ENCODE peak calls at places on chromosomes 1 and 21, in eight cellular contexts. One of them, this sample, is unnamed.

GRCh38 chr21:32612075-32612998 is at the start of gene CFAP298:
- DNase-seq in GM13976: peak
- DNase-seq in thyroid gland: peak
- DNase-seq in fibroblast of mammary gland: peak
- DNase-seq in kidney epithelial cell: peak
- DNase-seq in dorsolateral prefrontal cortex: peak
- DNase-seq in esophagus squamous epithelium: peak
- DNase-seq in CD8-positive, alpha-beta T cell: peak
- DNase-seq in this sample: peak

GRCh38 chr1:77539510-77540142 is 142.8 kb downstream of the ZZZ3 start:
- DNase-seq in GM13976: no peak
- DNase-seq in thyroid gland: peak
- DNase-seq in fibroblast of mammary gland: peak
- DNase-seq in kidney epithelial cell: peak
- DNase-seq in dorsolateral prefrontal cortex: no peak
- DNase-seq in esophagus squamous epithelium: no peak
- DNase-seq in CD8-positive, alpha-beta T cell: no peak
- DNase-seq in this sample: no peak

GRCh38 chr21:44816761-44817505 is 929 bp downstream of the SUMO3 start:
- DNase-seq in GM13976: no peak
- DNase-seq in thyroid gland: no peak
- DNase-seq in fibroblast of mammary gland: no peak
- DNase-seq in kidney epithelial cell: no peak
- DNase-seq in dorsolateral prefrontal cortex: no peak
- DNase-seq in esophagus squamous epithelium: no peak
- DNase-seq in CD8-positive, alpha-beta T cell: no peak
- DNase-seq in this sample: no peak

GRCh38 chr21:31623664-31624063 is 35.8 kb upstream of the SOD1 start:
- DNase-seq in GM13976: peak
- DNase-seq in thyroid gland: no peak
- DNase-seq in fibroblast of mammary gland: no peak
- DNase-seq in kidney epithelial cell: no peak
- DNase-seq in dorsolateral prefrontal cortex: no peak
- DNase-seq in esophagus squamous epithelium: no peak
- DNase-seq in CD8-positive, alpha-beta T cell: no peak
- DNase-seq in this sample: no peak

GRCh38 chr1:34696230-34696629 is 58.6 kb upstream of the GJB5 start:
- DNase-seq in GM13976: no peak
- DNase-seq in thyroid gland: no peak
- DNase-seq in fibroblast of mammary gland: peak
- DNase-seq in kidney epithelial cell: no peak
- DNase-seq in dorsolateral prefrontal cortex: no peak
- DNase-seq in esophagus squamous epithelium: no peak
- DNase-seq in CD8-positive, alpha-beta T cell: no peak
- DNase-seq in this sample: no peak

GRCh38 chr1:21857142-21857839 is 45.2 kb downstream of the LDLRAD2 start:
- DNase-seq in GM13976: no peak
- DNase-seq in thyroid gland: no peak
- DNase-seq in fibroblast of mammary gland: peak
- DNase-seq in kidney epithelial cell: no peak
- DNase-seq in dorsolateral prefrontal cortex: no peak
- DNase-seq in esophagus squamous epithelium: no peak
- DNase-seq in CD8-positive, alpha-beta T cell: no peak
- DNase-seq in this sample: no peak

GRCh38 chr1:27117733-27118439 is 37.0 kb downstream of the SLC9A1 start:
- DNase-seq in GM13976: no peak
- DNase-seq in thyroid gland: peak
- DNase-seq in fibroblast of mammary gland: peak
- DNase-seq in kidney epithelial cell: no peak
- DNase-seq in dorsolateral prefrontal cortex: no peak
- DNase-seq in esophagus squamous epithelium: no peak
- DNase-seq in CD8-positive, alpha-beta T cell: no peak
- DNase-seq in this sample: no peak

GRCh38 chr1:233518344-233518743 is 95.6 kb upstream of the KCNK1 start:
- DNase-seq in GM13976: peak
- DNase-seq in thyroid gland: no peak
- DNase-seq in fibroblast of mammary gland: peak
- DNase-seq in kidney epithelial cell: no peak
- DNase-seq in dorsolateral prefrontal cortex: no peak
- DNase-seq in esophagus squamous epithelium: no peak
- DNase-seq in CD8-positive, alpha-beta T cell: no peak
- DNase-seq in this sample: no peak

GRCh38 chr1:94892604-94893280 is 34.2 kb downstream of the CNN3 start:
- DNase-seq in GM13976: no peak
- DNase-seq in thyroid gland: no peak
- DNase-seq in fibroblast of mammary gland: no peak
- DNase-seq in kidney epithelial cell: no peak
- DNase-seq in dorsolateral prefrontal cortex: no peak
- DNase-seq in esophagus squamous epithelium: no peak
- DNase-seq in CD8-positive, alpha-beta T cell: no peak
- DNase-seq in this sample: no peak

GRCh38 chr1:235649722-235650163 is at the start of gene GNG4:
- DNase-seq in GM13976: no peak
- DNase-seq in thyroid gland: no peak
- DNase-seq in fibroblast of mammary gland: no peak
- DNase-seq in kidney epithelial cell: no peak
- DNase-seq in dorsolateral prefrontal cortex: no peak
- DNase-seq in esophagus squamous epithelium: no peak
- DNase-seq in CD8-positive, alpha-beta T cell: no peak
- DNase-seq in this sample: peak

GRCh38 chr1:119420638-119421037 is 5.7 kb downstream of the HSD3B2 start:
- DNase-seq in GM13976: no peak
- DNase-seq in thyroid gland: no peak
- DNase-seq in fibroblast of mammary gland: no peak
- DNase-seq in kidney epithelial cell: no peak
- DNase-seq in dorsolateral prefrontal cortex: no peak
- DNase-seq in esophagus squamous epithelium: no peak
- DNase-seq in CD8-positive, alpha-beta T cell: no peak
- DNase-seq in this sample: no peak

GRCh38 chr1:77316006-77316405 is 34.2 kb downstream of the AK5 start:
- DNase-seq in GM13976: no peak
- DNase-seq in thyroid gland: no peak
- DNase-seq in fibroblast of mammary gland: peak
- DNase-seq in kidney epithelial cell: peak
- DNase-seq in dorsolateral prefrontal cortex: no peak
- DNase-seq in esophagus squamous epithelium: no peak
- DNase-seq in CD8-positive, alpha-beta T cell: no peak
- DNase-seq in this sample: no peak

GRCh38 chr1:53704304-53704703 is 34.7 kb downstream of the GLIS1 start:
- DNase-seq in GM13976: no peak
- DNase-seq in thyroid gland: no peak
- DNase-seq in fibroblast of mammary gland: no peak
- DNase-seq in kidney epithelial cell: no peak
- DNase-seq in dorsolateral prefrontal cortex: no peak
- DNase-seq in esophagus squamous epithelium: no peak
- DNase-seq in CD8-positive, alpha-beta T cell: no peak
- DNase-seq in this sample: no peak

GRCh38 chr21:37145635-37146111 is 72.6 kb downstream of the TTC3 start:
- DNase-seq in GM13976: no peak
- DNase-seq in thyroid gland: no peak
- DNase-seq in fibroblast of mammary gland: peak
- DNase-seq in kidney epithelial cell: peak
- DNase-seq in dorsolateral prefrontal cortex: no peak
- DNase-seq in esophagus squamous epithelium: no peak
- DNase-seq in CD8-positive, alpha-beta T cell: no peak
- DNase-seq in this sample: no peak

GRCh38 chr1:16178596-16179497 is 23.0 kb upstream of the EPHA2 start:
- DNase-seq in GM13976: no peak
- DNase-seq in thyroid gland: no peak
- DNase-seq in fibroblast of mammary gland: no peak
- DNase-seq in kidney epithelial cell: no peak
- DNase-seq in dorsolateral prefrontal cortex: no peak
- DNase-seq in esophagus squamous epithelium: no peak
- DNase-seq in CD8-positive, alpha-beta T cell: no peak
- DNase-seq in this sample: no peak

GRCh38 chr1:54601730-54602129 is 21.6 kb downstream of the FAM151A start:
- DNase-seq in GM13976: no peak
- DNase-seq in thyroid gland: no peak
- DNase-seq in fibroblast of mammary gland: no peak
- DNase-seq in kidney epithelial cell: no peak
- DNase-seq in dorsolateral prefrontal cortex: no peak
- DNase-seq in esophagus squamous epithelium: no peak
- DNase-seq in CD8-positive, alpha-beta T cell: no peak
- DNase-seq in this sample: no peak

GRCh38 chr1:923991-924618 is 382 bp downstream of the SAMD11 start:
- DNase-seq in GM13976: no peak
- DNase-seq in thyroid gland: no peak
- DNase-seq in fibroblast of mammary gland: no peak
- DNase-seq in kidney epithelial cell: no peak
- DNase-seq in dorsolateral prefrontal cortex: no peak
- DNase-seq in esophagus squamous epithelium: no peak
- DNase-seq in CD8-positive, alpha-beta T cell: no peak
- DNase-seq in this sample: no peak

GRCh38 chr1:80918365-80918764 is 882.4 kb upstream of the ADGRL2 start:
- DNase-seq in GM13976: no peak
- DNase-seq in thyroid gland: no peak
- DNase-seq in fibroblast of mammary gland: peak
- DNase-seq in kidney epithelial cell: no peak
- DNase-seq in dorsolateral prefrontal cortex: no peak
- DNase-seq in esophagus squamous epithelium: no peak
- DNase-seq in CD8-positive, alpha-beta T cell: no peak
- DNase-seq in this sample: no peak

GRCh38 chr1:216750031-216750627 is 26.9 kb upstream of the ESRRG start:
- DNase-seq in GM13976: no peak
- DNase-seq in thyroid gland: peak
- DNase-seq in fibroblast of mammary gland: peak
- DNase-seq in kidney epithelial cell: peak
- DNase-seq in dorsolateral prefrontal cortex: no peak
- DNase-seq in esophagus squamous epithelium: no peak
- DNase-seq in CD8-positive, alpha-beta T cell: no peak
- DNase-seq in this sample: no peak

GRCh38 chr1:115781830-115782229 is 13.3 kb upstream of the CASQ2 start:
- DNase-seq in GM13976: no peak
- DNase-seq in thyroid gland: no peak
- DNase-seq in fibroblast of mammary gland: no peak
- DNase-seq in kidney epithelial cell: no peak
- DNase-seq in dorsolateral prefrontal cortex: no peak
- DNase-seq in esophagus squamous epithelium: no peak
- DNase-seq in CD8-positive, alpha-beta T cell: no peak
- DNase-seq in this sample: no peak

GRCh38 chr1:227372662-227373061 is 54.4 kb upstream of the CDC42BPA start:
- DNase-seq in GM13976: no peak
- DNase-seq in thyroid gland: no peak
- DNase-seq in fibroblast of mammary gland: peak
- DNase-seq in kidney epithelial cell: no peak
- DNase-seq in dorsolateral prefrontal cortex: no peak
- DNase-seq in esophagus squamous epithelium: no peak
- DNase-seq in CD8-positive, alpha-beta T cell: no peak
- DNase-seq in this sample: no peak

GRCh38 chr1:48718116-48718630 is 58.5 kb downstream of the BEND5 start:
- DNase-seq in GM13976: no peak
- DNase-seq in thyroid gland: no peak
- DNase-seq in fibroblast of mammary gland: no peak
- DNase-seq in kidney epithelial cell: no peak
- DNase-seq in dorsolateral prefrontal cortex: no peak
- DNase-seq in esophagus squamous epithelium: no peak
- DNase-seq in CD8-positive, alpha-beta T cell: no peak
- DNase-seq in this sample: no peak
- TF ChIP-seq CTCF in GM13976: peak
- TF ChIP-seq CTCF in thyroid gland: no peak
- TF ChIP-seq CTCF in fibroblast of mammary gland: no peak
- TF ChIP-seq CTCF in kidney epithelial cell: no peak
- TF ChIP-seq CTCF in dorsolateral prefrontal cortex: no peak
- TF ChIP-seq CTCF in esophagus squamous epithelium: no peak
- TF ChIP-seq CTCF in CD8-positive, alpha-beta T cell: no peak
- TF ChIP-seq CTCF in this sample: no peak

DNA sequence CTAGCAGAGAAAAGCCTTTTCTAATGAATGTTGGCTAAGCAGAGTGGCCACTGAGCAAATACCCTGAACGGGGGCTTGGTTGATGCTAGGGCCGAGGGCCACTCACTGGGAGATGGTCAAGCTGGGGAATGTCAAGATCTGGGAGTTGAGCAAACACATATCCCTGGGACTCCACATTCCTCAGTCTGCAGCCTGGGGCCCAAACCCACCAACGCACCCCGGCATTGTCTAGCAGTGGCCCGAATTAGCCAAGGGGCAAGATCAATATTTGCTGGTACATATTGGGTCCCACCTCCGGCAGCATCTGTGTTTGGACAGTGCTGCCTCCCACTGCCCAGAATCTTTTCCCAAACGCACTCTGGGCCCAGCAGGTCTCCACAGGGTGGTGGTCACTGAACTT is 144.1 kb downstream of the TRABD2B start:
- DNase-seq in GM13976: no peak
- DNase-seq in thyroid gland: no peak
- DNase-seq in fibroblast of mammary gland: no peak
- DNase-seq in kidney epithelial cell: no peak
- DNase-seq in dorsolateral prefrontal cortex: no peak
- DNase-seq in esophagus squamous epithelium: no peak
- DNase-seq in CD8-positive, alpha-beta T cell: no peak
- DNase-seq in this sample: no peak
- TF ChIP-seq CTCF in GM13976: no peak
- TF ChIP-seq CTCF in thyroid gland: no peak
- TF ChIP-seq CTCF in fibroblast of mammary gland: no peak
- TF ChIP-seq CTCF in kidney epithelial cell: no peak
- TF ChIP-seq CTCF in dorsolateral prefrontal cortex: no peak
- TF ChIP-seq CTCF in esophagus squamous epithelium: no peak
- TF ChIP-seq CTCF in CD8-positive, alpha-beta T cell: no peak
- TF ChIP-seq CTCF in this sample: no peak

DNA sequence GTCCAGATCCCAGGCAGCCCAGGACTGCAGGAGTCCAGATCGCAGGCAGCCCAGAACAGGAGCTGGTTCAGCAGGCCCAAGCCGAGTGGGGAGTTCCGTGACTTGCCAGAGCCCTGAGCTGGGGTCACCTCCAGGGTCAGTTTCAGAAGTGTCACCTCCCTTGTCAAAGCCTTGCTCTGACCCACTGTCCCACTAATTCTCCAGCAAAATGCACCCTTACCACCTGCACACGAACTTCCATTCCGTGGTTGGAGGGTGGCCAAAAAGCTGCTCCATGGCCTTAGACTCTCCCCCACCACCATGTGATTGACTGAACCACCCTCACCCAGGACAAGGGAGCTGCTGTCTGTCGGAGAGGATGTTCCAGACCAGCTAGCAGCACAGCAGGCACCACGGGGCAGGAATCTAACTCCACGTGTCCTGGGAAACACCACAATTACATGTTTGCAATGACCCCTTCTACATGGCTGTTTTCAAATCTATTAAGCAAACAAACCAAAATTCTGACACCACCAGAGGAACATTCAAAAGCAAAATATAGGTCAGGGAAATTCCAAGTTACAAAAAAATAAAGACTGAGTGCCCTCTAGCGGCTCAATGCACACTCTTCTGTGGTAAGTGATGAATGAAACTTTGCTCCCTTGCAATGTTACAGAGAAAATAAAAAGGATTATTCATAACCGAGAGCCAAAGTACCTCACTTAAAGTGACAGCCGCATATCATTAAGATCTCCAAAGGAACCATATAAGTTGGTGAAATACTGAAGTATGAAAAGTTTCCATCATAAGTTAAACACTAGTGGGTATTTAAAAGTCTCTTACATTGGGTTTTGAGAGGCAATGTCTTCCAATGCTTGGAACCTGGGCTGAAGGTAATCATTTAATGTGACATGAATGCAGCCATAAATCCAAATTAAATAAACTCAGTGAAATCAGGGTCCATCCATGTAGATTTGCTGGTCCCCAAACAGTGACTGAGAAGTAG is 76.3 kb downstream of the NPHP4 start:
- DNase-seq in GM13976: peak
- DNase-seq in thyroid gland: peak
- DNase-seq in fibroblast of mammary gland: peak
- DNase-seq in kidney epithelial cell: no peak
- DNase-seq in dorsolateral prefrontal cortex: no peak
- DNase-seq in esophagus squamous epithelium: no peak
- DNase-seq in CD8-positive, alpha-beta T cell: no peak
- DNase-seq in this sample: no peak
- TF ChIP-seq CTCF in GM13976: peak
- TF ChIP-seq CTCF in thyroid gland: no peak
- TF ChIP-seq CTCF in fibroblast of mammary gland: peak
- TF ChIP-seq CTCF in kidney epithelial cell: peak
- TF ChIP-seq CTCF in dorsolateral prefrontal cortex: peak
- TF ChIP-seq CTCF in esophagus squamous epithelium: peak
- TF ChIP-seq CTCF in CD8-positive, alpha-beta T cell: peak
- TF ChIP-seq CTCF in this sample: no peak

GRCh38 chr1:152654110-152654509 is 9.1 kb upstream of the LCE2D start:
- DNase-seq in GM13976: peak
- DNase-seq in thyroid gland: peak
- DNase-seq in fibroblast of mammary gland: peak
- DNase-seq in kidney epithelial cell: peak
- DNase-seq in dorsolateral prefrontal cortex: peak
- DNase-seq in esophagus squamous epithelium: no peak
- DNase-seq in CD8-positive, alpha-beta T cell: peak
- DNase-seq in this sample: no peak
- TF ChIP-seq CTCF in GM13976: peak
- TF ChIP-seq CTCF in thyroid gland: no peak
- TF ChIP-seq CTCF in fibroblast of mammary gland: peak
- TF ChIP-seq CTCF in kidney epithelial cell: peak
- TF ChIP-seq CTCF in dorsolateral prefrontal cortex: peak
- TF ChIP-seq CTCF in esophagus squamous epithelium: peak
- TF ChIP-seq CTCF in CD8-positive, alpha-beta T cell: peak
- TF ChIP-seq CTCF in this sample: no peak

This sample was measured in activated B cell treated with CpG ODN at 0.5 μM for 24 hours.